ENCODE peak calls at places on chromosomes 1 and 21, in nine cellular contexts. E, H, Z, V, T, I, Y, O and X are unnamed samples.

GRCh38 chr1:143735764-143736461 is 235.9 kb downstream of the FAM72C start:
- DNase-seq in E (no peak), H (no peak), T (no peak), Z (no peak), Y (peak), I (no peak), V (peak), O (no peak), X (no peak)

GRCh38 chr1:234724517-234725176 is 114.7 kb upstream of the IRF2BP2 start:
- DNase-seq in V (peak), O (no peak), Y (peak), E (peak), I (peak), H (no peak), Z (peak), T (peak), X (no peak)

GRCh38 chr1:216434232-216434631 is 11.0 kb upstream of the USH2A start:
- DNase-seq in O (no peak), H (no peak), Y (no peak), Z (no peak), I (no peak), T (no peak), V (no peak), E (no peak), X (no peak)

GRCh38 chr21:25636727-25637126 is 2.3 kb upstream of the JAM2 start:
- DNase-seq in H (peak), E (no peak), Y (no peak), T (no peak), Z (no peak), O (no peak), V (no peak), I (no peak), X (no peak)

GRCh38 chr1:89546082-89546889 is 21.7 kb downstream of the LRRC8B start:
- DNase-seq in Y (no peak), I (no peak), Z (no peak), H (peak), T (no peak), O (no peak), E (no peak), V (no peak), X (no peak)

GRCh38 chr1:8746554-8746953 is 70.9 kb downstream of the RERE start:
- DNase-seq in O (no peak), E (no peak), I (no peak), H (peak), V (no peak), Y (no peak), Z (no peak), T (no peak), X (no peak)

GRCh38 chr1:117495068-117495467 is 110.8 kb upstream of the TENT5C start:
- DNase-seq in T (no peak), E (no peak), Y (no peak), H (no peak), V (no peak), I (no peak), O (no peak), Z (no peak), X (no peak)

GRCh38 chr1:65372557-65372956 is 47.9 kb upstream of the LEPR start:
- DNase-seq in O (no peak), H (peak), Y (no peak), Z (no peak), E (no peak), I (no peak), T (no peak), V (no peak), X (no peak)

GRCh38 chr1:172775598-172776570 is 117.0 kb downstream of the FASLG start:
- DNase-seq in H (no peak), V (no peak), T (no peak), Y (no peak), Z (no peak), I (no peak), E (no peak), O (no peak), X (no peak)

GRCh38 chr1:32031578-32032286 is 18.1 kb downstream of the KHDRBS1 start:
- DNase-seq in O (no peak), E (no peak), Z (no peak), T (no peak), H (peak), I (no peak), Y (no peak), V (no peak), X (no peak)
- H3K27ac ChIP-seq in O (no peak), E (no peak), Z (peak), T (no peak), H (no peak), I (no peak), Y (no peak), V (no peak), X (no peak)

GRCh38 chr21:35426484-35426883 is 377.4 kb upstream of the RUNX1 start:
- DNase-seq in O (no peak), Y (no peak), T (no peak), I (no peak), Z (no peak), V (no peak), E (no peak), H (no peak), X (no peak)
- H3K27ac ChIP-seq in O (no peak), Y (no peak), T (no peak), I (no peak), Z (no peak), V (no peak), E (no peak), H (no peak), X (no peak)

GRCh38 chr1:41902125-41902524 is 16.6 kb downstream of the HIVEP3 start:
- DNase-seq in V (no peak), Y (no peak), T (peak), I (no peak), E (no peak), O (no peak), Z (peak), H (peak), X (no peak)

GRCh38 chr1:41902669-41903068 is 16.1 kb downstream of the HIVEP3 start:
- DNase-seq in I (no peak), Y (no peak), E (no peak), O (no peak), V (no peak), Z (peak), H (no peak), T (no peak), X (no peak)

GRCh38 chr1:41901551-41901950 is 17.2 kb downstream of the HIVEP3 start:
- DNase-seq in T (no peak), Z (peak), V (no peak), H (no peak), O (no peak), I (no peak), E (no peak), Y (no peak), X (no peak)

GRCh38 chr1:41898191-41898713 is 20.5 kb downstream of the HIVEP3 start:
- DNase-seq in O (peak), Y (no peak), H (peak), Z (peak), I (peak), V (no peak), E (no peak), T (no peak), X (no peak)

GRCh38 chr1:41900611-41901444 is 17.9 kb downstream of the HIVEP3 start:
- DNase-seq in I (no peak), O (no peak), Y (no peak), Z (peak), E (no peak), T (no peak), V (peak), H (peak), X (no peak)
- H3K27ac ChIP-seq in I (no peak), O (no peak), Y (no peak), Z (no peak), E (no peak), T (no peak), V (no peak), H (no peak), X (no peak)

GRCh38 chr21:34797202-34797527 is 128.4 kb downstream of the CLIC6 start:
- DNase-seq in V (no peak), H (no peak), Z (no peak), E (no peak), I (no peak), Y (no peak), O (no peak), T (no peak), X (no peak)
- H3K27ac ChIP-seq in V (peak), H (no peak), Z (peak), E (no peak), I (no peak), Y (peak), O (no peak), T (peak), X (no peak)